ENCODE peak calls at places on chromosomes 11 and 22, in ten cellular contexts. J is NCI-H460; C is T-helper 2 cell treated with Interferon-gamma antibody and Interleukin-4, amounts not matched to agents 5 μg/mL and 100 μg/mL, for 36 hours; H is stimulated activated CD4-positive, alpha-beta T cell treated with anti-CD3 and anti-CD28 coated beads, TNF-alpha, amount 100 ng/mL, for 24 hours; E is stimulated activated CD8-positive, alpha-beta memory T cell treated with anti-CD3 and anti-CD28 coated beads, Interleukin-15, amount 100 ng/mL, for 4 hours; F is ureter; Y is GDM1; P is kidney tubule cell; V is GM19239; R is globus pallidus. N is an unnamed sample.

GRCh38 chr11:74442601-74443000 is 24.7 kb downstream of the KCNE3 start:
- DNase-seq in J (no peak), C (no peak), H (no peak), E (no peak), F (no peak), Y (no peak), P (peak; percentile 21), V (no peak), R (no peak), N (no peak)

GRCh38 chr11:73227571-73228211 is 9.6 kb downstream of the P2RY2 start:
- DNase-seq in J (no peak), C (no peak), H (no peak), E (no peak), F (peak; percentile 88), Y (no peak), P (peak; percentile 58), V (no peak), R (no peak), N (peak; percentile 66)

GRCh38 chr11:3867209-3868071 is 12.0 kb downstream of the STIM1 start:
- DNase-seq in J (no peak), C (peak; percentile 40), H (no peak), E (no peak), F (peak; percentile 52), Y (no peak), P (no peak), V (no peak), R (no peak), N (no peak)

GRCh38 chr11:1875093-1875785 is 16.5 kb downstream of the PRR33 start:
- DNase-seq in J (no peak), C (no peak), H (no peak), E (no peak), F (no peak), Y (no peak), P (no peak), V (no peak), R (no peak), N (no peak)

GRCh38 chr11:8384199-8384821 is 120.6 kb upstream of the LMO1 start:
- DNase-seq in J (no peak), C (no peak), H (no peak), E (no peak), F (peak; percentile 69), Y (no peak), P (peak; percentile 97), V (no peak), R (no peak), N (peak; percentile 50)

GRCh38 chr22:46829140-46829891 is 66.9 kb downstream of the TBC1D22A start:
- DNase-seq in J (no peak), C (no peak), H (no peak), E (no peak), F (no peak), Y (no peak), P (peak; percentile 85), V (no peak), R (no peak), N (no peak)

GRCh38 chr11:108199446-108200321 is 22.8 kb downstream of the NPAT start:
- DNase-seq in J (no peak), C (peak; percentile 76), H (peak; percentile 73), E (no peak), F (no peak), Y (no peak), P (peak; percentile 65), V (peak; percentile 26), R (no peak), N (no peak)

GRCh38 chr11:60422609-60423008 is 6.8 kb upstream of the MS4A5 start:
- DNase-seq in J (no peak), C (no peak), H (no peak), E (no peak), F (no peak), Y (no peak), P (no peak), V (no peak), R (no peak), N (no peak)

GRCh38 chr11:14908214-14908880 is 16.3 kb upstream of the CYP2R1 start:
- DNase-seq in J (peak; percentile 51), C (no peak), H (no peak), E (no peak), F (no peak), Y (peak; percentile 31), P (peak; percentile 63), V (no peak), R (peak; percentile 27), N (peak; percentile 11)

GRCh38 chr11:86869966-86870570 is 69.7 kb downstream of the PRSS23 start:
- DNase-seq in J (peak; percentile 45), C (peak; percentile 21), H (peak; percentile 43), E (no peak), F (peak; percentile 59), Y (no peak), P (peak; percentile 45), V (peak; percentile 23), R (peak; percentile 36), N (no peak)